ENCODE peak calls at places on chromosomes 5 and 9, in nine cellular contexts. M is PC-3, F is cardiac muscle cell, L is epithelial cell of esophagus, E is foreskin fibroblast, S is AG04450, T is heart left ventricle, Y is spleen, O is A673. Z is an unnamed sample.
A peak's percentile ranks its signal among the peaks of the same experiment; 100 is the strongest.

GRCh38 chr5:24999732-25000131 is 355.0 kb upstream of the CDH10 start:
- DNase-seq in M (no peak), F (no peak), L (no peak), E (no peak), S (no peak), T (no peak), Y (no peak), O (no peak), Z (no peak)

GRCh38 chr9:37994639-37995347 is 74.2 kb downstream of the SHB start:
- DNase-seq in M (no peak), F (peak; percentile 44), L (peak; percentile 72), E (peak; percentile 83), S (peak; percentile 34), T (peak; percentile 92), Y (peak; percentile 85), O (peak; percentile 92), Z (no peak)

GRCh38 chr5:115844321-115844817 is 2.6 kb downstream of the AP3S1 start:
- DNase-seq in M (no peak), F (no peak), L (no peak), E (no peak), S (no peak), T (no peak), Y (no peak), O (no peak), Z (no peak)

GRCh38 chr5:170662966-170663365 is 120.6 kb upstream of the GABRP start:
- DNase-seq in M (no peak), F (no peak), L (no peak), E (no peak), S (no peak), T (no peak), Y (no peak), O (no peak), Z (no peak)

GRCh38 chr5:143033535-143034260 is 263.5 kb downstream of the ARHGAP26 start:
- DNase-seq in M (peak; percentile 90), F (no peak), L (peak; percentile 90), E (peak; percentile 83), S (peak; percentile 81), T (no peak), Y (no peak), O (no peak), Z (peak; percentile 84)

GRCh38 chr9:72154468-72155281 is 5.4 kb downstream of the GDA start:
- DNase-seq in M (peak; percentile 68), F (no peak), L (peak; percentile 44), E (no peak), S (no peak), T (no peak), Y (no peak), O (no peak), Z (no peak)

GRCh38 chr9:23380821-23381220 is 445.2 kb downstream of the ELAVL2 start:
- DNase-seq in M (peak; percentile 53), F (no peak), L (peak; percentile 45), E (no peak), S (no peak), T (no peak), Y (no peak), O (no peak), Z (no peak)

GRCh38 chr5:97266576-97266975 is 83.5 kb upstream of the RIOK2 start:
- DNase-seq in M (no peak), F (no peak), L (no peak), E (no peak), S (no peak), T (peak; percentile 54), Y (no peak), O (no peak), Z (no peak)

GRCh38 chr9:38431101-38431500 is 6.8 kb upstream of the IGFBPL1 start:
- DNase-seq in M (no peak), F (no peak), L (no peak), E (no peak), S (no peak), T (no peak), Y (no peak), O (no peak), Z (no peak)

GRCh38 chr9:13524245-13524644 is 244.8 kb upstream of the MPDZ start:
- DNase-seq in M (no peak), F (no peak), L (peak; percentile 26), E (peak; percentile 11), S (no peak), T (no peak), Y (no peak), O (no peak), Z (no peak)

GRCh38 chr5:64612349-64612961 is 77.8 kb upstream of the SHISAL2B start:
- DNase-seq in M (peak; percentile 82), F (peak; percentile 75), L (peak; percentile 67), E (peak; percentile 77), S (peak; percentile 16), T (peak; percentile 28), Y (no peak), O (peak; percentile 73), Z (peak; percentile 34)
- TF ChIP-seq CTCF in M (peak; percentile 89), F (peak; percentile 83), L (peak; percentile 87), E (peak; percentile 79), S (peak; percentile 82), T (peak; percentile 55), Y (peak; percentile 51), O (peak; percentile 79), Z (peak; percentile 84)

DNA sequence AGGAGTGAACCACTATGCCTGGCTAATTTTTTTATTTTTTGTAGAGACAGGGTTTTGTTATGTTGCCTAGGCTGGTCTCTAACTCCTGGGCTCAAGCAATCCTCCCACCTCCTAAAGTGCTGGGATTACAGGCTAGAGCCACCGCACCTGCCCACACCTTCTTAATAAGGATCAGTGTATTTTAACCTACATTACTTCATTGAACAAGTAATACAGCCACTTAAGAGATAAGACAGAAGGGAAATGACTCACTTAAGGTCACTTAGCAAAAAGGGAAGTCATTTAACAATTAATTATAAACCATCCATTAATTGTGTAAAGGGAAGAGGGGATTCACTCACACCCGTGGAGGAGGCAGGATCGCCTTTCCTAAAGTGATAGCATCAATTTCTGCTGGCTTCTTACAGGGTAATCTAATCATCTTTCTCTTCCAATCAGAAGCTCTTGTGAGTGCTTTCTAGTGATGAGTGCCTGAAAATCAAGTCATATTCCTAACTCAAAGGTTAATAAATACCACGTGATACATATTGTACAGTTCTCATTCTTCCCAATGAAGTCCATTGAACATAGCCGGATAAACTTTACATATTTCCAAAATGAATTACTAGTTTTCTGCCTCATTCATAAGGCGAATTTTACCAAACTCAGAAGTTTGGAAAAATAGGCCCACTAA is 3.5 kb downstream of the FBXW11 start:
- DNase-seq in M (no peak), F (no peak), L (no peak), E (no peak), S (no peak), T (no peak), Y (no peak), O (no peak), Z (no peak)
- H3K4me3 ChIP-seq in M (peak overlapping the region; percentile 80), F (peak overlapping the region; percentile 2), L (no peak overlapping the region), E (no peak overlapping the region), S (no peak overlapping the region), T (no peak overlapping the region), Y (no peak overlapping the region), O (no peak overlapping the region), Z (no peak overlapping the region)

DNA sequence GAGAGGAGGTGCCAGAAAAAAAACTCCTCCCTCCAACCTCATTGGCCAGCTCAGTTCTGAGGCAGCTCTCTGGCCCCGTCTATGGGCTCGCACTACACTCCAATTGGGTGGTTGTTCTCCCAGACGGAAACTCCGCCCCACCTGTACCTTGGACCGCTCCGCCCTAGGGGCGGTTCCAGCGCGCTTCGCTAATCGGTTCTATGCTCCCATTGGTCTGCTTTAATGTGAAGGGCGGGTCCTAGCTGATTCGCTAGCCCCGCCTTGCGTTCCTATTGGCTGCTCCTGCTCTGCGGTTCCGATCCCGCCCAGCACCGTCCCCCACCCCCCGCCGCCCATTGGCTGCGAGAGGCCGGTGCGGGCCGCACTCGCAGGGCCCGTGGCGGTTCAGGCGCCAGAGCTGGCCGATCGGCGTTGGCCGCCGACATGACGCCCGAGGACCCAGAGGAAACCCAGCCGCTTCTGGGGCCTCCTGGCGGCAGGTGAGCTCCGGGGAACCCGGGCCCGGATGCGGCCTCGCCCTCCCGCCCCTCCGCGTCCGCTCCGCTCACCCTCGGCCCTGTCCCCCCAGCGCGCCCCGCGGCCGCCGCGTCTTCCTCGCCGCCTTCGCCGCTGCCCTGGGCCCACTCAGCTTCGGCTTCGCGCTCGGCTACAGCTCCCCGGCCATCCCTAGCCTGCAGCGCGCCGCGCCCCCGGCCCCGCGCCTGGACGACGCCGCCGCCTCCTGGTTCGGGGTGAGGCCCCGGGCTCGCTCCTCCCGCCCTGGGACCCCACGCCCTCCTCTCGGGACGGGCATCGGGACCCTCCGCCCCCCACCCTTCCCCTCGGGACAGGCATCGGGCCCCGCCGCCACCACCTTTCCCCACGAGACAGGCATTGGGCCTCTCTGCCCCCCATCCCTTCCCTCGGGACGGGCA is at the start of gene SLC2A8:
- DNase-seq in M (peak; percentile 99), F (peak; percentile 100), L (peak; percentile 100), E (peak; percentile 100), S (peak; percentile 99), T (peak; percentile 99), Y (peak; percentile 98), O (peak; percentile 99), Z (peak; percentile 99)
- TF ChIP-seq CTCF in M (peak; percentile 7), F (no peak), L (peak; percentile 15), E (no peak), S (no peak), T (no peak), Y (no peak), O (no peak), Z (peak; percentile 9)

GRCh38 chr5:134135091-134135655 is 20.7 kb downstream of the TCF7 start:
- DNase-seq in M (no peak), F (no peak), L (no peak), E (no peak), S (no peak), T (no peak), Y (peak; percentile 37), O (no peak), Z (no peak)

GRCh38 chr5:134131578-134132350 is 17.3 kb downstream of the TCF7 start:
- DNase-seq in M (no peak), F (no peak), L (no peak), E (no peak), S (no peak), T (no peak), Y (peak; percentile 71), O (no peak), Z (no peak)

GRCh38 chr5:134132372-134133212 is 18.1 kb downstream of the TCF7 start:
- DNase-seq in M (no peak), F (no peak), L (no peak), E (no peak), S (no peak), T (no peak), Y (peak; percentile 86), O (no peak), Z (no peak)

GRCh38 chr5:134133995-134134541 is 19.6 kb downstream of the TCF7 start:
- DNase-seq in M (no peak), F (no peak), L (no peak), E (no peak), S (no peak), T (no peak), Y (peak; percentile 52), O (no peak), Z (no peak)

DNA sequence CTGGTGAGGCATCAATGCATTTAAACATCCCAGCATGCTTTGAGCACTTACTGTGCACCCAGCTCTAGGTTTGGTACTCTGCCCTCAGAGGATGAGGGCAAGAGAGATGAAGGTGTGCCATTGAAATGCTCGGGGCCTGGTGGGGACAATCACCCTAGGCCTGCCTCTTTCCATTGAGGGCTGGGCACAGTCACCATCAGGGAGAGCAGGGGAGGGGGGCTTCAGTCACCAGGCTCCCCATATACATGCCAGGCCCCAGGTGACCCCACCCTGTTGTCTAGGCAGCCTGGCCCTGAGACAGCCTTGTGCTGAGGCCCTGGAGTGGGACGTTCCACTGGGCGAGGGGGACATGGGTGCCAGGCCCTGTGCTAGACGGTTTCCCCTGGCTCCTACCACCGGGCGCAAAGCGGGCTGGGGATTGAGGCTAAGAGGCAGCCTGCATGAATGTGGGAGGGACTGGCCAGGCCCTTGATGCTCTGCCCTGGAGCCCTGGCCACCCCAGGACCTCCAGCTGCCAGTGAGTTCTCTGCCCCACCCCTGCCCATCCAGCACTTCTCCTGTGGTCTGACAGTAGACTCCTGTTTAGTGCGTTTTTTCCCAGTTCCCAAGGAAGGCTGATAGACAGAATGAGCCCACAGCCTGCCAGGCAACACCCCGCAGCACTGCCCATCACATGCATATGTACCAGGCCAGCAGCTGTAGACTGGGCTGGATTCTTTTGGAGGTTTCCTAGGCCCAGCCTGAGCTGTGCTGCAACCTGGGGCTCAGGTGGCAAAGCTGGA is 18.9 kb downstream of the TCF7 start:
- DNase-seq in M (no peak), F (no peak), L (no peak), E (no peak), S (no peak), T (no peak), Y (peak; percentile 76), O (no peak), Z (no peak)
- H3K4me3 ChIP-seq in M (no peak overlapping the region), F (no peak overlapping the region), L (no peak overlapping the region), E (no peak overlapping the region), S (no peak overlapping the region), T (no peak overlapping the region), Y (no peak overlapping the region), O (no peak overlapping the region), Z (no peak overlapping the region)

Z was measured in retinal pigment epithelial cell.